ENCODE peak calls at places on chromosomes 11 and 22, in eight cellular contexts. One of them, this sample, is unnamed.
A peak's percentile ranks its signal among the peaks of the same experiment; 100 is the strongest.

GRCh38 chr11:94781822-94782221 is 13.7 kb downstream of the AMOTL1 start:
- DNase-seq in iPS-NIHi11: no peak
- DNase-seq in activated CD4-positive, alpha-beta T cell treated with anti-CD3 and anti-CD28 coated beads, Interleukin-2, amount 10 ng/mL, durations not matched to agents 7 days and 5 days: no peak
- DNase-seq in left ventricle myocardium superior: no peak
- DNase-seq in mesendoderm: no peak
- DNase-seq in nucleus accumbens: no peak
- DNase-seq in non-pigmented ciliary epithelial cell: peak; percentile 68
- DNase-seq in amygdala: no peak
- DNase-seq in this sample: no peak

GRCh38 chr11:43119275-43119970 is 192.4 kb upstream of the API5 start:
- DNase-seq in left ventricle myocardium superior: no peak
- DNase-seq in mesendoderm: peak; percentile 89
- DNase-seq in iPS-NIHi11: no peak
- DNase-seq in nucleus accumbens: no peak
- DNase-seq in activated CD4-positive, alpha-beta T cell treated with anti-CD3 and anti-CD28 coated beads, Interleukin-2, amount 10 ng/mL, durations not matched to agents 7 days and 5 days: no peak
- DNase-seq in amygdala: no peak
- DNase-seq in non-pigmented ciliary epithelial cell: no peak
- DNase-seq in this sample: no peak

GRCh38 chr11:67252831-67253239 is 13.4 kb upstream of the GRK2 start:
- DNase-seq in left ventricle myocardium superior: no peak
- DNase-seq in activated CD4-positive, alpha-beta T cell treated with anti-CD3 and anti-CD28 coated beads, Interleukin-2, amount 10 ng/mL, durations not matched to agents 7 days and 5 days: peak; percentile 48
- DNase-seq in amygdala: no peak
- DNase-seq in mesendoderm: peak; percentile 79
- DNase-seq in iPS-NIHi11: peak; percentile 49
- DNase-seq in nucleus accumbens: peak; percentile 22
- DNase-seq in non-pigmented ciliary epithelial cell: no peak
- DNase-seq in this sample: peak; percentile 61

GRCh38 chr22:39710380-39711117 is 140.0 kb downstream of the CACNA1I start:
- DNase-seq in left ventricle myocardium superior: peak; percentile 54
- DNase-seq in non-pigmented ciliary epithelial cell: no peak
- DNase-seq in activated CD4-positive, alpha-beta T cell treated with anti-CD3 and anti-CD28 coated beads, Interleukin-2, amount 10 ng/mL, durations not matched to agents 7 days and 5 days: no peak
- DNase-seq in amygdala: no peak
- DNase-seq in mesendoderm: no peak
- DNase-seq in nucleus accumbens: no peak
- DNase-seq in iPS-NIHi11: no peak
- DNase-seq in this sample: no peak

GRCh38 chr11:19436932-19437331 is 196.2 kb upstream of the E2F8 start:
- DNase-seq in activated CD4-positive, alpha-beta T cell treated with anti-CD3 and anti-CD28 coated beads, Interleukin-2, amount 10 ng/mL, durations not matched to agents 7 days and 5 days: no peak
- DNase-seq in left ventricle myocardium superior: no peak
- DNase-seq in amygdala: no peak
- DNase-seq in mesendoderm: no peak
- DNase-seq in iPS-NIHi11: no peak
- DNase-seq in nucleus accumbens: no peak
- DNase-seq in non-pigmented ciliary epithelial cell: no peak
- DNase-seq in this sample: peak; percentile 41

GRCh38 chr11:119061256-119061655 is 4.3 kb upstream of the HYOU1 start:
- DNase-seq in non-pigmented ciliary epithelial cell: no peak
- DNase-seq in activated CD4-positive, alpha-beta T cell treated with anti-CD3 and anti-CD28 coated beads, Interleukin-2, amount 10 ng/mL, durations not matched to agents 7 days and 5 days: no peak
- DNase-seq in amygdala: no peak
- DNase-seq in nucleus accumbens: no peak
- DNase-seq in mesendoderm: no peak
- DNase-seq in iPS-NIHi11: no peak
- DNase-seq in left ventricle myocardium superior: no peak
- DNase-seq in this sample: no peak

GRCh38 chr22:25202290-25202921 is 2.7 kb downstream of the CRYBB3 start:
- DNase-seq in iPS-NIHi11: peak; percentile 91
- DNase-seq in mesendoderm: peak; percentile 78
- DNase-seq in non-pigmented ciliary epithelial cell: no peak
- DNase-seq in activated CD4-positive, alpha-beta T cell treated with anti-CD3 and anti-CD28 coated beads, Interleukin-2, amount 10 ng/mL, durations not matched to agents 7 days and 5 days: peak; percentile 63
- DNase-seq in left ventricle myocardium superior: peak; percentile 44
- DNase-seq in amygdala: no peak
- DNase-seq in nucleus accumbens: peak; percentile 42
- DNase-seq in this sample: peak; percentile 57

GRCh38 chr11:4697583-4697982 is at the start of gene OR51E2:
- DNase-seq in iPS-NIHi11: peak; percentile 8
- DNase-seq in left ventricle myocardium superior: no peak
- DNase-seq in non-pigmented ciliary epithelial cell: peak; percentile 22
- DNase-seq in mesendoderm: peak; percentile 68
- DNase-seq in activated CD4-positive, alpha-beta T cell treated with anti-CD3 and anti-CD28 coated beads, Interleukin-2, amount 10 ng/mL, durations not matched to agents 7 days and 5 days: no peak
- DNase-seq in amygdala: no peak
- DNase-seq in nucleus accumbens: no peak
- DNase-seq in this sample: no peak

GRCh38 chr11:60700689-60701508 is 1.5 kb downstream of the MS4A8 start:
- DNase-seq in mesendoderm: peak; percentile 79
- DNase-seq in activated CD4-positive, alpha-beta T cell treated with anti-CD3 and anti-CD28 coated beads, Interleukin-2, amount 10 ng/mL, durations not matched to agents 7 days and 5 days: no peak
- DNase-seq in iPS-NIHi11: peak; percentile 66
- DNase-seq in amygdala: no peak
- DNase-seq in nucleus accumbens: no peak
- DNase-seq in left ventricle myocardium superior: no peak
- DNase-seq in non-pigmented ciliary epithelial cell: no peak
- DNase-seq in this sample: peak; percentile 66

GRCh38 chr11:112785717-112786116 is 175.5 kb upstream of the NCAM1 start:
- DNase-seq in left ventricle myocardium superior: no peak
- DNase-seq in amygdala: no peak
- DNase-seq in iPS-NIHi11: no peak
- DNase-seq in nucleus accumbens: no peak
- DNase-seq in mesendoderm: no peak
- DNase-seq in non-pigmented ciliary epithelial cell: no peak
- DNase-seq in activated CD4-positive, alpha-beta T cell treated with anti-CD3 and anti-CD28 coated beads, Interleukin-2, amount 10 ng/mL, durations not matched to agents 7 days and 5 days: no peak
- DNase-seq in this sample: no peak

This sample was measured in GM12865.